ENCODE peak calls at places on chromosome 13, in four cellular contexts. E is NCI-H774, Q is neuronal stem cell, S is PC-9. T is an unnamed sample.

GRCh38 chr13:51959773-51960172 is 51.5 kb downstream of the ATP7B start:
- DNase-seq in Q (no peak), S (no peak), E (no peak), T (no peak)

GRCh38 chr13:36297259-36297599 is 385 bp downstream of the CCDC169 start:
- DNase-seq in E (no peak), Q (no peak), S (peak; percentile 38), T (no peak)

GRCh38 chr13:45626731-45627374 is 11.3 kb upstream of the ERICH6B start:
- DNase-seq in E (no peak), S (no peak), Q (no peak), T (no peak)

GRCh38 chr13:40197936-40198335 is 468.5 kb downstream of the FOXO1 start:
- DNase-seq in S (no peak), Q (no peak), E (no peak), T (no peak)

GRCh38 chr13:44101347-44102083 is 221.8 kb downstream of the LACC1 start:
- DNase-seq in S (no peak), E (no peak), Q (no peak), T (no peak)

GRCh38 chr13:113095146-113096051 is 10.2 kb upstream of the F7 start:
- DNase-seq in E (no peak), Q (no peak), S (no peak), T (no peak)

GRCh38 chr13:33296793-33297425 is 11.4 kb upstream of the STARD13 start:
- DNase-seq in Q (no peak), S (no peak), E (no peak), T (no peak)

GRCh38 chr13:48853381-48854102 is 122.2 kb upstream of the FNDC3A start:
- DNase-seq in S (no peak), Q (no peak), E (no peak), T (no peak)

GRCh38 chr13:45406421-45406820 is 11.8 kb downstream of the SLC25A30 start:
- DNase-seq in Q (no peak), E (no peak), S (no peak), T (no peak)

GRCh38 chr13:29955137-29955650 is 104.8 kb upstream of the UBL3 start:
- DNase-seq in E (no peak), S (no peak), Q (no peak), T (no peak)

GRCh38 chr13:104737713-104738112 is 1671.5 kb upstream of the SLC10A2 start:
- DNase-seq in Q (no peak), S (no peak), E (no peak), T (no peak)

GRCh38 chr13:85650613-85651012 is 148.6 kb downstream of the SLITRK6 start:
- DNase-seq in Q (no peak), S (no peak), E (no peak), T (no peak)

GRCh38 chr13:44667950-44668349 is 91.8 kb upstream of the TSC22D1 start:
- DNase-seq in E (no peak), S (no peak), Q (peak; percentile 61), T (no peak)

GRCh38 chr13:44576396-44577235 is 486 bp upstream of the TSC22D1 start:
- DNase-seq in Q (peak; percentile 38), E (no peak), S (no peak), T (no peak)

GRCh38 chr13:68506888-68507551 is 1276.9 kb upstream of the PCDH9 start:
- DNase-seq in Q (no peak), S (no peak), E (no peak), T (no peak)

GRCh38 chr13:31418186-31418585 is 218.4 kb downstream of the B3GLCT start:
- DNase-seq in S (no peak), Q (no peak), E (no peak), T (no peak)

GRCh38 chr13:63910406-63910957 is 2494.8 kb upstream of the PCDH20 start:
- DNase-seq in E (no peak), Q (peak; percentile 15), S (no peak), T (no peak)

GRCh38 chr13:48412881-48413351 is at the start of gene LPAR6:
- DNase-seq in E (no peak), S (no peak), Q (no peak), T (peak; percentile 45)

GRCh38 chr13:43878897-43879322 is 630 bp downstream of the CCDC122 start:
- DNase-seq in Q (no peak), E (peak; percentile 6), S (no peak), T (no peak)

GRCh38 chr13:24511019-24511823 is 1.4 kb downstream of the PARP4 start:
- DNase-seq in E (no peak), S (peak; percentile 94), Q (no peak), T (peak; percentile 69)

GRCh38 chr13:113585828-113586355 is 1.3 kb downstream of the TFDP1 start:
- DNase-seq in E (no peak), S (no peak), Q (no peak), T (no peak)

GRCh38 chr13:97627566-97627965 is 193.6 kb downstream of the RAP2A start:
- DNase-seq in E (no peak), Q (no peak), S (no peak), T (no peak)

GRCh38 chr13:28958018-28958417 is 137.9 kb downstream of the MTUS2 start:
- DNase-seq in E (no peak), Q (no peak), S (no peak), T (no peak)

GRCh38 chr13:114102521-114103288 is 29.7 kb downstream of the RASA3 start:
- DNase-seq in E (no peak), S (no peak), Q (no peak), T (no peak)

GRCh38 chr13:26051231-26052135 is at the start of gene SHISA2:
- DNase-seq in Q (peak; percentile 82), S (no peak), E (peak; percentile 52), T (no peak)

GRCh38 chr13:105334211-105334610 is 1201.3 kb downstream of the EFNB2 start:
- DNase-seq in S (no peak), E (no peak), Q (no peak), T (no peak)

GRCh38 chr13:28805193-28805819 is 14.8 kb upstream of the MTUS2 start:
- DNase-seq in S (no peak), E (no peak), Q (no peak), T (no peak)

GRCh38 chr13:35700661-35701060 is 224.2 kb upstream of the MAB21L1 start:
- DNase-seq in Q (no peak), E (no peak), S (no peak), T (no peak)

GRCh38 chr13:73519720-73520119 is 460.9 kb downstream of the KLF5 start:
- DNase-seq in E (peak; percentile 5), Q (no peak), S (no peak), T (no peak)

T was measured in epithelial cell of prostate.